ENCODE peak calls at places on chromosomes 13 and 19, in ten cellular contexts. L is CD8-positive, alpha-beta T cell; A is heart right ventricle; Y is cardiac fibroblast; F is mesothelial cell of epicardium; M is psoas muscle; S is K562; B is uterus; J is fibroblast of pulmonary artery; W is neural crest cell. X is an unnamed sample.

GRCh38 chr13:101149735-101150380 is 266.4 kb downstream of the NALCN start:
- DNase-seq in L (no peak), A (no peak), Y (peak), F (no peak), M (no peak), S (no peak), B (no peak), J (peak), W (no peak), X (peak)

GRCh38 chr19:19956431-19957075 is 55.8 kb downstream of the ZNF93 start:
- DNase-seq in L (no peak), A (no peak), Y (no peak), F (no peak), M (no peak), S (no peak), B (no peak), J (no peak), W (no peak), X (no peak)

GRCh38 chr19:30001794-30002193 is 59.8 kb downstream of the URI1 start:
- DNase-seq in L (no peak), A (no peak), Y (peak), F (no peak), M (no peak), S (no peak), B (no peak), J (peak), W (no peak), X (peak)

GRCh38 chr13:29591310-29591709 is 4.2 kb downstream of the SLC7A1 start:
- DNase-seq in L (no peak), A (no peak), Y (peak), F (no peak), M (no peak), S (no peak), B (no peak), J (no peak), W (no peak), X (no peak)

GRCh38 chr19:47110521-47111080 is 3.0 kb downstream of the ZC3H4 start:
- DNase-seq in L (peak), A (no peak), Y (no peak), F (no peak), M (no peak), S (peak), B (no peak), J (no peak), W (no peak), X (peak)

GRCh38 chr19:6678690-6679109 is 8.7 kb upstream of the TNFSF14 start:
- DNase-seq in L (no peak), A (no peak), Y (peak), F (no peak), M (no peak), S (no peak), B (no peak), J (no peak), W (no peak), X (no peak)

GRCh38 chr13:48645845-48646244 is 7.9 kb upstream of the CYSLTR2 start:
- DNase-seq in L (no peak), A (no peak), Y (no peak), F (no peak), M (no peak), S (no peak), B (no peak), J (no peak), W (no peak), X (no peak)

GRCh38 chr13:108618233-108618632 is 11.2 kb upstream of the MYO16 start:
- DNase-seq in L (no peak), A (no peak), Y (no peak), F (no peak), M (no peak), S (no peak), B (no peak), J (no peak), W (no peak), X (no peak)

GRCh38 chr19:58183822-58184215 is 958 bp downstream of the ZNF274 start:
- DNase-seq in L (no peak), A (no peak), Y (no peak), F (no peak), M (no peak), S (no peak), B (no peak), J (no peak), W (no peak), X (no peak)

GRCh38 chr13:41427700-41428099 is 29.6 kb upstream of the RGCC start:
- DNase-seq in L (no peak), A (no peak), Y (no peak), F (no peak), M (no peak), S (no peak), B (no peak), J (no peak), W (no peak), X (no peak)

GRCh38 chr19:49712397-49712859 is 21.5 kb downstream of the CPT1C start:
- DNase-seq in L (no peak), A (peak), Y (peak), F (no peak), M (no peak), S (peak), B (peak), J (peak), W (peak), X (peak)

GRCh38 chr13:111472083-111472482 is 151.6 kb downstream of the TEX29 start:
- DNase-seq in L (no peak), A (no peak), Y (no peak), F (no peak), M (no peak), S (no peak), B (no peak), J (no peak), W (no peak), X (no peak)

GRCh38 chr13:23069571-23069970 is 111.2 kb upstream of the SGCG start:
- DNase-seq in L (no peak), A (no peak), Y (peak), F (no peak), M (no peak), S (no peak), B (no peak), J (peak), W (no peak), X (peak)

GRCh38 chr13:92187378-92187989 is 789.1 kb downstream of the GPC5 start:
- DNase-seq in L (no peak), A (no peak), Y (peak), F (no peak), M (no peak), S (peak), B (no peak), J (peak), W (peak), X (peak)

GRCh38 chr13:70623260-70623659 is 515.0 kb upstream of the KLHL1 start:
- DNase-seq in L (no peak), A (no peak), Y (peak), F (no peak), M (no peak), S (no peak), B (no peak), J (peak), W (no peak), X (peak)

GRCh38 chr19:48770734-48771472 is 15.6 kb downstream of the FGF21 start:
- DNase-seq in L (no peak), A (no peak), Y (no peak), F (no peak), M (no peak), S (peak), B (no peak), J (no peak), W (no peak), X (no peak)

DNA sequence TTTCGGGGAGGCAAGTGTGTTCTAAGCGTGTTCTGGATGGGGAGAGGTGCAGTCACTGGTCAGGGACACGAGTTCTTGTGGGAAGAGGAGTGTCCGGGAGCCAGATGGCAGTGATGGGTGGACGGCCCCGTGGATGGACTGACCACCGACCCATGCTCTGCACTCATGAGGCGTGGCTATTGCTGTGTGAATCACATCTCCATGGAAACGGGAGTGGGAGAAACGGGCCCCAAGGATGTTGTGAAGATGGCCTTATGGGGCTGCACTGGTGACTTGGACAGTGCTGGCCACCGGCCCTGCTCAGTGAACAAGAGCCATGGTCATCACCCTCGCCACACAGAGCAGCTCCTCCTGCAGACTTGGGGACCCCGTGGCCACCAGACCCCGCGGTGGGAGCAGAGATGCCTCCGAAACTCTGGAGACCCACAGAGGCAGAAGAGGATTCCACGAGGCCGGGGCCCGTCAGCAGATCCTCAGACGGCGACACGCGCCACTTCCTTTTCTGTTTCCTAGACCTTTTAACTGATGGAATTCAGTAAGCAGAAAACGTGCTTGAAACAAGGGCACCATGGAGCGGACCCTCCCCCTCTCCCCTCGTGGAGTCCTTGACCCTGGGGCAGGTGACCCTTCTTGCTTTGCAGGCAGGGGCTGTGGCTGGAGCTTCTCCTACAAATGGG is 47.5 kb downstream of the GAS6 start:
- DNase-seq in L (no peak), A (no peak), Y (no peak), F (no peak), M (no peak), S (no peak), B (peak), J (no peak), W (no peak), X (no peak)
- TF ChIP-seq CTCF in L (no peak), A (no peak), Y (no peak), F (no peak), M (no peak), S (no peak), B (no peak), J (no peak), W (no peak), X (no peak)

GRCh38 chr19:39540333-39540673 is 342 bp upstream of the EID2 start:
- DNase-seq in L (no peak), A (no peak), Y (no peak), F (no peak), M (no peak), S (no peak), B (no peak), J (no peak), W (no peak), X (no peak)
- TF ChIP-seq CTCF in L (peak), A (no peak), Y (no peak), F (peak), M (no peak), S (no peak), B (no peak), J (no peak), W (peak), X (no peak)

GRCh38 chr13:81480634-81481033 is 1139.7 kb upstream of the SPRY2 start:
- DNase-seq in L (no peak), A (no peak), Y (no peak), F (no peak), M (no peak), S (no peak), B (no peak), J (no peak), W (no peak), X (no peak)
- TF ChIP-seq CTCF in L (no peak), A (no peak), Y (no peak), F (no peak), M (no peak), S (peak), B (no peak), J (no peak), W (peak), X (no peak)

DNA sequence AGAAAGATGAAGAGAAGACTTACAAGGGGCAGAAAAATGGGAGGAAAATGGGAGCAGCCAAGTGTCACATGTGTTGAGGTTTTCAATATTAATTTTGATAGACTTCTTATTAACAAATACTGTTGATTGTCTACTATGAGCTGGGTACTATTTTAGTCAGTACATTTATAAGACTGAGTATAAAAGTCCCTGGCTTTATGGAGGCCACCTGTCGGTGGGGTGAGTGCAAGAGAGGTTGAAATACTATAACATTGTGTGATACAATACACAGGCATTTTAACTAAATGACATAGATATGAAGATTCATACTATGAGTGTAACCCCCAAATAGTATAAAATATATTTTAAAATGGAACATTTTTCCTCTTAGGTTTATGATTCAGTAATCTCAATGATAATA is 29.9 kb downstream of the SLC10A2 start:
- DNase-seq in L (no peak), A (no peak), Y (no peak), F (no peak), M (no peak), S (no peak), B (no peak), J (no peak), W (no peak), X (no peak)
- TF ChIP-seq CTCF in L (no peak), A (no peak), Y (no peak), F (no peak), M (no peak), S (no peak), B (no peak), J (no peak), W (no peak), X (no peak)

GRCh38 chr19:28972144-28972543 is 240.8 kb downstream of the UQCRFS1 start:
- DNase-seq in L (no peak), A (no peak), Y (no peak), F (no peak), M (no peak), S (no peak), B (no peak), J (no peak), W (no peak), X (no peak)

GRCh38 chr19:28980236-28980868 is 232.6 kb downstream of the UQCRFS1 start:
- DNase-seq in L (no peak), A (no peak), Y (peak), F (no peak), M (no peak), S (no peak), B (no peak), J (peak), W (no peak), X (no peak)

GRCh38 chr19:28981994-28982393 is 231.0 kb downstream of the UQCRFS1 start:
- DNase-seq in L (no peak), A (no peak), Y (no peak), F (no peak), M (no peak), S (no peak), B (no peak), J (no peak), W (no peak), X (no peak)

DNA sequence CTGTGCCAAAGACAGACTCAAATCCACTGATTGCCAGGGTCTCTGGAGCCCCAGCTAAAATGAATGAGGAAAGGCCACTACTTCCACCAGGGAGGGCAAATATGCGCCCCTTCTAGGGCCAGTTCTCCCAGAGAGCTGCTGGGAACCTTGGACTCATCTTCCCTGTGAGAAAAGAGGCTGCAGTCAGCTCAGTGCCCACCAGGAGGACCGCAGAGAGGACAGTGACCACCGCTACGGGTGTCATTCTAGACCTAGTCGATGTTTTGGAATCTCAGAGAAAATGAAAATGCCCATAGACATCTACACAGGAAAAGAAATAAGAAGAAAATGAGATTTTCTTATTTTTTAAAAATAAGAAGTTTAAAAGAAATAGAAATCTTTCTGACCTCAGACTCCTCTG is 235.1 kb downstream of the UQCRFS1 start:
- DNase-seq in L (no peak), A (no peak), Y (no peak), F (no peak), M (no peak), S (no peak), B (no peak), J (no peak), W (no peak), X (no peak)
- TF ChIP-seq CTCF in L (no peak), A (no peak), Y (peak), F (no peak), M (no peak), S (no peak), B (no peak), J (no peak), W (peak), X (no peak)

X was measured in MCF 10A.